ENCODE peak calls at places on chromosomes 3 and 15, in five cellular contexts. Z, C, N, W and D are unnamed samples.

GRCh38 chr3:47407896-47408838 is 27.3 kb downstream of the PTPN23 start:
- DNase-seq in Z (no peak), C (no peak), N (no peak), W (no peak), D (no peak)

GRCh38 chr15:86650084-86650483 is 570.4 kb downstream of the AGBL1 start:
- DNase-seq in Z (no peak), C (no peak), N (peak; percentile 8), W (no peak), D (no peak)

GRCh38 chr3:185332026-185332735 is 30.8 kb upstream of the MAP3K13 start:
- DNase-seq in Z (peak; percentile 82), C (no peak), N (peak; percentile 59), W (no peak), D (no peak)

GRCh38 chr15:38300395-38300794 is 47.8 kb downstream of the SPRED1 start:
- DNase-seq in Z (peak; percentile 34), C (no peak), N (no peak), W (no peak), D (no peak)

GRCh38 chr3:24683511-24684384 is 189.1 kb upstream of the THRB start:
- DNase-seq in Z (peak; percentile 63), C (no peak), N (peak; percentile 56), W (no peak), D (no peak)

GRCh38 chr15:98077186-98077585 is 116.7 kb downstream of the ARRDC4 start:
- DNase-seq in Z (no peak), C (peak; percentile 56), N (no peak), W (no peak), D (no peak)

GRCh38 chr3:151580592-151580991 is 119.7 kb upstream of the IGSF10 start:
- DNase-seq in Z (peak; percentile 73), C (no peak), N (peak; percentile 97), W (no peak), D (no peak)

GRCh38 chr3:171774516-171774915 is 35.8 kb downstream of the PLD1 start:
- DNase-seq in Z (no peak), C (no peak), N (no peak), W (no peak), D (no peak)

GRCh38 chr3:140972833-140973232 is 31.2 kb downstream of the SLC25A36 start:
- DNase-seq in Z (peak; percentile 26), C (no peak), N (peak; percentile 16), W (no peak), D (no peak)

GRCh38 chr15:39804026-39804425 is 21.4 kb upstream of the FSIP1 start:
- DNase-seq in Z (peak; percentile 51), C (no peak), N (no peak), W (no peak), D (no peak)

GRCh38 chr15:25241241-25241801 is 197.5 kb downstream of the UBE3A start:
- DNase-seq in Z (no peak), C (peak; percentile 19), N (no peak), W (no peak), D (no peak)

GRCh38 chr15:69480932-69481331 is 28.3 kb downstream of the RPLP1 start:
- DNase-seq in Z (no peak), C (no peak), N (no peak), W (no peak), D (no peak)

GRCh38 chr3:45628746-45629145 is 34.2 kb downstream of the LIMD1 start:
- DNase-seq in Z (peak; percentile 53), C (peak; percentile 37), N (no peak), W (no peak), D (no peak)

GRCh38 chr3:15491143-15491542 is 30.4 kb downstream of the COLQ start:
- DNase-seq in Z (no peak), C (no peak), N (no peak), W (no peak), D (no peak)

GRCh38 chr15:40767838-40768491 is 1.8 kb upstream of the C15orf62 start:
- DNase-seq in Z (no peak), C (peak; percentile 30), N (no peak), W (no peak), D (no peak)

GRCh38 chr3:195171093-195171873 is 99.7 kb downstream of the XXYLT1 start:
- DNase-seq in Z (no peak), C (no peak), N (no peak), W (no peak), D (no peak)

GRCh38 chr3:129359102-129359461 is 69.4 kb downstream of the EFCAB12 start:
- DNase-seq in Z (peak; percentile 8), C (no peak), N (no peak), W (no peak), D (no peak)

GRCh38 chr3:46463120-46463867 is 1.4 kb downstream of the LTF start:
- DNase-seq in Z (no peak), C (no peak), N (no peak), W (peak; percentile 39), D (peak; percentile 51)

GRCh38 chr15:23081271-23081670 is 41.9 kb upstream of the TUBGCP5 start:
- DNase-seq in Z (no peak), C (no peak), N (no peak), W (no peak), D (no peak)

GRCh38 chr3:189941679-189942078 is 179.0 kb downstream of the P3H2 start:
- DNase-seq in Z (peak; percentile 59), C (no peak), N (peak; percentile 89), W (no peak), D (no peak)

GRCh38 chr3:32815812-32816438 is 1.9 kb upstream of the TRIM71 start:
- DNase-seq in Z (no peak), C (no peak), N (no peak), W (no peak), D (no peak)

GRCh38 chr3:9600597-9600996 is 47.0 kb upstream of the LHFPL4 start:
- DNase-seq in Z (no peak), C (peak; percentile 70), N (peak; percentile 6), W (peak; percentile 38), D (no peak)

GRCh38 chr3:17979248-17979647 is 236.8 kb upstream of the TBC1D5 start:
- DNase-seq in Z (no peak), C (no peak), N (no peak), W (no peak), D (no peak)

GRCh38 chr15:26443321-26443720 is 329.5 kb downstream of the GABRB3 start:
- DNase-seq in Z (no peak), C (no peak), N (no peak), W (no peak), D (peak; percentile 71)

DNA sequence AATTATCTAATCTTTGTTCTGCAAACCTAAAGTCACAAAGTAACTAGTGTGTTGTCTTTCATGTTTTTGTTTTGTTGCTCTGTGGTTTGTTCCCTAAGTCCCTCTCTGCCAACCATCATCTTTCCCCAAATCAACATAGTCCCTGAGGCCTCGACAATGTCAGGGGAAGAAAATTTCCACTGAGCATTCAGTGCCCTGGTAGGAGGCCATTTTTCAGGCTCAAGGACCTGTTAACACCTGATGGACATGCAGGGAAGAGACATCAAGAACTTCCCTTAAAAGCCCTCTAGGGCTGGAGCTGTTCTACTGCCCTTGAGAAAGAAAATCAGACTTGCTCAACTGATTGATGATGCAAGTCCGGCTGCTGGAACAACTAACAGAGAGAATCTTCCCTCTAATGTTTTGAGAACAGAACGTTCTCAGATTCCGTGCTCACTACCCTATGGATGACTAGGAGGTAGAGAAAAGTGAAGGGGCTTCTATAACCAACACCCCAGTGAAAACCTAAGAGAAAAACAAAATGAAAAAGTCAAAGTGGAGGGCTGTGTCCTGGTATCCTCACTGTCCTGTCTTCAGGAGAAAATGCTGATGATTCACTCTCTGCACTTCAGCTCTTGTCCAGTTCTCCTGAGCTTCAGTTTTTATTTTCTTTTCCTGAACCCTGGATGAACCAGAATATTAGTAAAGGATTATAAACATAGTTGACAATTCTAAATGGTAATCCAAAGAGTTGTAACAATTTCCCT is 373.1 kb downstream of the FOXP1 start:
- DNase-seq in Z (peak; percentile 76), C (no peak), N (peak; percentile 56), W (peak; percentile 61), D (peak; percentile 70)
- TF ChIP-seq CTCF in Z (peak; percentile 12), C (no peak), N (no peak), W (no peak), D (no peak)

GRCh38 chr3:58874795-58875194 is 175.0 kb downstream of the CFAP20DC start:
- DNase-seq in Z (peak; percentile 62), C (no peak), N (peak; percentile 62), W (no peak), D (no peak)
- H3K4me1 ChIP-seq in Z (peaks cover 8% of the 10 kb centered on the region), C (no peaks in the 10 kb centered on the region), N (peaks cover 2% of the 10 kb centered on the region), W (no peaks in the 10 kb centered on the region), D (no peaks in the 10 kb centered on the region)

GRCh38 chr15:78872972-78873795 is 494 bp downstream of the MORF4L1 start:
- DNase-seq in Z (peak; percentile 93), C (peak; percentile 89), N (peak; percentile 90), W (peak; percentile 79), D (peak; percentile 77)

GRCh38 chr15:78875107-78875914 is 2.6 kb downstream of the MORF4L1 start:
- DNase-seq in Z (peak; percentile 7), C (no peak), N (no peak), W (no peak), D (no peak)

GRCh38 chr15:78878356-78878755 is 5.7 kb downstream of the MORF4L1 start:
- DNase-seq in Z (peak; percentile 65), C (no peak), N (peak; percentile 83), W (no peak), D (no peak)

GRCh38 chr15:78872155-78872971 is at the start of gene MORF4L1:
- DNase-seq in Z (peak; percentile 95), C (peak; percentile 98), N (peak; percentile 94), W (peak; percentile 94), D (peak; percentile 97)

DNA sequence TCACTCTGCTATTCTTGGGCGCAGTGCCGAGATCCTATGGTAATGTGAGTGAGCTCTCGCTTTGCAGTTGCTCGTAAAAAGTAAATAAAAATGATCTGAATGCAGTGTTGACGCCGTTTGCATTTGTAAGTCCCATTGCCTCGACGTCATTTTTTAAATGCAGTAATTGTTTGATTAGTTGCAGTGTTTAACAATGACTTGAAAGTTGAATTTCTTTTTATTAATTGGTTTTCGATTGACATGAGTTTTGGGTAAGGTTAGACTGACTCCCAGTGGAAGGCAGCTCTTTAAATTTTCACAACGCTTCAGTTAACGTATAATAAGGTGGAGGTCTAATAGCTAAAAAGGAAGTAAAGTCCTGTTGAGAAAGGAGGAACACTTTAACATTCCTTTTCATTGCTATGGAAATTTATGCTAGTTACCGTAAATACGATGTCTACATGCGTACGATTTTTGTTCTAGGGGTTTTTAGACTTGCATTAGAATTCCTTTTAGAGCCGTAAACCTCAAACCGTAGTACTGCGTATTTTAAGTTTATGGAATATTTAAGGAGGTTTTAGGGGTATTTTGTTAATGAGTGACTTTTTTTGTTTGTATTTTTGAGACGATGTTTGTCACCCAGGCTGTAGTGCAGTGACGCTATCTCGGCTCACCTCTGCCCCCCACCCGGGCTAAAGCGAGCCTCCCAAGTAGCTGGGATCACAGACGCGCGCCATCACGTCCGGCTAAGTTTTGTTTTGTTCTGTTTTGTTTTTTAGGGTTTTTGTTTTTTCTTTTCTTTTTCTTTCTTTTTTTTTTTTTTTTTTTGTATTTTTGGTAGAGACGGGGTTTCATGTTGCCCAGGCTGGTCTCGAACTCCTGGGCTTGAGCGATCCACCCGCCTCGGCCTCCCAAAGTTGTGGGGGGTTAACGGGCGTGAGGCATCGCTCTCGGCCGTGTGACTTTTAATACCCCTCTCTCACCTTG is 1.4 kb downstream of the MORF4L1 start:
- DNase-seq in Z (peak; percentile 22), C (no peak), N (peak; percentile 23), W (no peak), D (no peak)
- TF ChIP-seq CTCF in Z (no peak), C (no peak), N (no peak), W (no peak), D (peak; percentile 19)

GRCh38 chr3:33993631-33994030 is 195.2 kb downstream of the PDCD6IP start:
- DNase-seq in Z (peak; percentile 47), C (no peak), N (peak; percentile 64), W (no peak), D (no peak)

GRCh38 chr3:33994568-33994967 is 196.1 kb downstream of the PDCD6IP start:
- DNase-seq in Z (no peak), C (no peak), N (no peak), W (no peak), D (no peak)

GRCh38 chr3:33991673-33992072 is 193.2 kb downstream of the PDCD6IP start:
- DNase-seq in Z (no peak), C (no peak), N (no peak), W (no peak), D (no peak)

GRCh38 chr3:33989229-33989628 is 190.8 kb downstream of the PDCD6IP start:
- DNase-seq in Z (no peak), C (no peak), N (no peak), W (no peak), D (no peak)
- H3K4me1 ChIP-seq in Z (peaks cover 3% of the 10 kb centered on the region), C (no peaks in the 10 kb centered on the region), N (no peaks in the 10 kb centered on the region), W (no peaks in the 10 kb centered on the region), D (no peaks in the 10 kb centered on the region)